ENCODE peak calls at places on chromosomes 1 and 21, in five cellular contexts. X, M, G, R and D are unnamed samples.

GRCh38 chr21:41681336-41681801 is 85.5 kb downstream of the RIPK4 start:
- DNase-seq in M (no peak), R (no peak), G (peak), X (no peak), D (no peak)

GRCh38 chr1:38095337-38096030 is 48.9 kb upstream of the POU3F1 start:
- DNase-seq in X (no peak), M (no peak), G (no peak), R (no peak), D (no peak)

GRCh38 chr1:95716550-95716949 is 482.5 kb downstream of the RWDD3 start:
- DNase-seq in R (no peak), M (no peak), X (no peak), G (no peak), D (no peak)

GRCh38 chr1:106564192-106564591 is 492.3 kb upstream of the PRMT6 start:
- DNase-seq in M (no peak), R (no peak), G (no peak), X (no peak), D (no peak)

GRCh38 chr1:54499097-54500029 is 48.7 kb upstream of the ACOT11 start:
- DNase-seq in M (no peak), G (peak), X (no peak), R (no peak), D (peak)

GRCh38 chr1:42167611-42168396 is 3.3 kb upstream of the GUCA2A start:
- DNase-seq in R (no peak), M (no peak), G (no peak), X (no peak), D (no peak)

GRCh38 chr1:206658264-206658980 is 23.1 kb downstream of the DYRK3 start:
- DNase-seq in G (no peak), X (no peak), R (no peak), M (peak), D (peak)

GRCh38 chr1:203467550-203467921 is 8.1 kb upstream of the PRELP start:
- DNase-seq in G (no peak), X (no peak), M (no peak), R (peak), D (peak)

GRCh38 chr1:151693057-151693651 is 23.4 kb downstream of the CELF3 start:
- DNase-seq in R (no peak), X (no peak), G (no peak), M (no peak), D (peak)

GRCh38 chr1:166197141-166197540 is 30.3 kb upstream of the FAM78B start:
- DNase-seq in G (no peak), R (no peak), X (peak), M (no peak), D (no peak)

GRCh38 chr21:25573409-25574206 is 33.7 kb downstream of the MRPL39 start:
- DNase-seq in R (no peak), G (no peak), X (no peak), M (peak), D (peak)

GRCh38 chr1:103901072-103901471 is 151.4 kb downstream of the AMY1C start:
- DNase-seq in G (no peak), R (no peak), M (no peak), X (no peak), D (no peak)

GRCh38 chr1:216379441-216379840 is 43.8 kb downstream of the USH2A start:
- DNase-seq in X (no peak), M (no peak), R (no peak), G (no peak), D (no peak)

GRCh38 chr1:157542676-157543075 is 9.6 kb downstream of the FCRL5 start:
- DNase-seq in G (no peak), R (no peak), X (no peak), M (no peak), D (no peak)

DNA sequence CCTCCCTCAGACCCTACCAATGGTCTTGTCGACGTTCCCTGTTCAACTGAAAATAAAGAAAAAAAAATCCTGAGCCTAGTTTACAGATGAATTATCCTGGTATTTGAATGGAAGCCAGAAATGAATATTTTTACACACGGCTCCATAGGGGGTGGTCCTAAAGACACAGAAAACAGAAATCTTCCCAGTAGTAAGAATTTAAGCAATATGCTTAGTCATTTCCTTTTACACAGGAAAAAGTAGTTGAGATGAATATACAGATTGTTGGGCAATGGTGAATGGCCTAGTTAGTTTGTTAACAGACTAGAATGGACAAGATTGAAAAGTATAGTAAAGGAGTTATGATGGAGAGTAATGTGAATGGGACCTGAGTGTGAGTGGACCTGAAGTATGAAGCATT is 67.5 kb downstream of the RGS18 start:
- DNase-seq in X (no peak), M (no peak), G (no peak), R (no peak), D (peak)
- H3K27ac ChIP-seq in X (no peak), M (no peak), G (no peak), R (no peak), D (no peak)

GRCh38 chr1:3790501-3790923 is 5.8 kb downstream of the LRRC47 start:
- DNase-seq in X (no peak), R (no peak), M (no peak), G (no peak), D (no peak)

GRCh38 chr1:3799976-3800685 is 3.8 kb upstream of the LRRC47 start:
- DNase-seq in M (no peak), G (no peak), X (no peak), R (no peak), D (no peak)

GRCh38 chr1:3790952-3791351 is 5.3 kb downstream of the LRRC47 start:
- DNase-seq in M (no peak), R (no peak), G (no peak), X (no peak), D (no peak)

GRCh38 chr1:3796215-3797193 is at the start of gene LRRC47:
- DNase-seq in M (peak), R (peak), X (peak), G (peak), D (peak)

DNA sequence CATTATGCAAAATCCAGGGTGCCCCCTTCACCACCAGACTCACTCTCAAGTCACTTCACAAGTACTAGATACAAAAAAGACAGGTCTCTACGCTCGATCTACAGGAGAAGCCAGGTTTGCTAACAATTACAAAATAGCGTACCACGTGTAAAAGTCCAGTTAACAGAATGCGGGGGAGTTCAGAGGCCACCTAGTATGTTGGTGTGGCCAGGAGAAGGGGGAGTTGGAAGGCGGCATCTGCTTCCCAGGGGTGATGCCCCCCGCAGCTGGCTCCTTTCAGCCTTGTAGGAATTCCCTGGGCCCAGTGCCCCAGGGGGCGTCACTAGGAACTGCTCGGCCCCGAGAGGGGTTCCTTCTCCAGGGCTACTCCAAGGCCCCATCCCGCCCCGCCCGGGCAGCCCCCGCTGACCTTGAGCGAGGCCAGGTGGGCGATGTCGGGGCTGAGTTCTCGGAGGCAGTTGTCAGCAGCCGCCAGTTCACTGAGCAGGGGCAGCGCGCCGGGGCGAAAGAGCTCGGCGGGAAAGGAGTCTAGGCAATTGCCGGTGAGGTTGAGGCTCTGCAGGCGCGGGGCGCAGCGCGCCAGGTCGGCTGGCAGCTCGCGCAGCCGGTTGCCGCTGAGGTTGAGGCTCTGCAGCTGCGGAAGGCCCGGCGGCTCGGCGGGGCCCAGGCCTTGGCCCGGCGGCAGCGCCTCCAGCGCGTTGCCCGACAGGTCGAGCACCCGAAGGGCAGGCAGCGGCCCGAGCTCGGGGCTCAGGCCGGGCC is 664 bp downstream of the LRRC47 start:
- DNase-seq in G (no peak), X (no peak), R (no peak), M (no peak), D (peak)
- H3K27ac ChIP-seq in G (peak), X (peak), R (peak), M (peak), D (peak)

GRCh38 chr1:87872692-87873091 is 544.0 kb downstream of the LMO4 start:
- DNase-seq in M (no peak), X (no peak), G (no peak), R (no peak), D (no peak)
- H3K27ac ChIP-seq in M (no peak), X (no peak), G (no peak), R (no peak), D (no peak)

GRCh38 chr1:88783145-88783544 is 99.1 kb downstream of the PKN2 start:
- DNase-seq in R (no peak), X (no peak), G (no peak), M (no peak), D (no peak)

GRCh38 chr1:88777604-88778149 is 93.6 kb downstream of the PKN2 start:
- DNase-seq in M (no peak), G (no peak), X (no peak), R (no peak), D (no peak)

GRCh38 chr1:88780485-88780884 is 96.4 kb downstream of the PKN2 start:
- DNase-seq in X (no peak), G (no peak), M (no peak), R (no peak), D (no peak)

GRCh38 chr1:88784551-88784950 is 100.5 kb downstream of the PKN2 start:
- DNase-seq in X (no peak), G (no peak), M (no peak), R (no peak), D (no peak)

DNA sequence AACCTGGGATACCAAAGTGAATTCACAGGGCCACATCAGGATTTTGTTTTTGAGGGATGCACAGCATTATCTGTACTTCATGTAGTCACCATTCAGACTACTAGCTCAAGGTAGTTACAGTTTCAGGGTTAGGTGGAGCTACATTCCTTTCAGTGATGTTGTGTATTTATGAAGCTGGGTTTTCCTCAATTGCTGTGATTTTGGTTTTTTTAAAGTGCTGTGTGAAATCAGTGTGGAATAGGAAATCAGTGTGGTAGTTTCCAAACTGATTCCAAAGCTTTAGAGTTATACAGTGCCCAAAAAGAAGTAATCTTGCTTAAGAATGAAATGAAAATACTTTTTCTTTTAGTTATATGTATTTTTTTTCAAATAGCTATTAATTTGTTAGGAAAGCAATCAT is 95.8 kb downstream of the PKN2 start:
- DNase-seq in G (no peak), M (no peak), R (no peak), X (no peak), D (no peak)
- H3K27ac ChIP-seq in G (no peak), M (no peak), R (no peak), X (no peak), D (no peak)

GRCh38 chr1:23895993-23896392 is 17.2 kb downstream of the CNR2 start:
- DNase-seq in X (no peak), R (no peak), G (no peak), M (no peak), D (no peak)
- H3K27ac ChIP-seq in X (no peak), R (no peak), G (no peak), M (no peak), D (no peak)

GRCh38 chr1:5822266-5822665 is 170.0 kb downstream of the NPHP4 start:
- DNase-seq in M (no peak), X (no peak), R (no peak), G (no peak), D (no peak)
- H3K27ac ChIP-seq in M (no peak), X (no peak), R (no peak), G (no peak), D (no peak)

DNA sequence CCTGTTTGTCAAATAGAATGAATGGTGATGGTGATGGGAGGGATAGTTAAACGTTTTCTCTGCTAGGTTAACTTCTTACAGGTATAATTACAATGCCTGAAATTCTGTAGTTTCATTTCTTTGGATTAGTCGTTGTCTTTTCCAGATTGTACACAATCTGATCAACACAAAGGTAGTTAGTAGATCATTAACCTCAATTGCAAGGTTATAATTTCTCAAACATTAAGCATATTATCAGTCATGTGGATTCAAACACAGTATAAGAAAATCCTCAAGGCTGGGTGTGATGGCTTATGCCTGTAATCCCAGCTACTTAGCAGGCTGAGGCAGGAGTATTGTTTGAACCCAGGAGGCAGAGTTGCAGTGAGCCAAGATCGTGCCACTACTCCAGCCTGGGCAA is 20.6 kb downstream of the SYNC start:
- DNase-seq in R (no peak), X (no peak), M (no peak), G (no peak), D (no peak)
- H3K27ac ChIP-seq in R (no peak), X (peak), M (no peak), G (peak), D (no peak)

DNA sequence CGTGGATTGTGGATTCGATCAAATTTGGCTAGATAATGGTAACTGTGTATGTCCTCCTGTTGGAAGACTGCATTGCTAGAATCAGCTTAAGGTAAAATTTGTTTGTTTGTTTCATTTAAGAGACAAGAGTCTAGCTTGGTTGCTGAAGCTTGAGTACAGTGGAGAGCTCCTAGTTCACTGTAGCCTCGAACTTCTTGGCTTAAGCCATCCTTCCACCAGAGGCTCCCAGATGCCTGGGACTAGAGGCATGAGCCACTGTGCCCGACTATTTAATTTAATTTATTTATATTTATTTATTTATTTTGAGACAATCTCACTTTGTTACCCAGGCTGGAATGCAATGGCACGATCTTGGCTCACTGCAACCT is 1.5 kb downstream of the PHACTR4 start:
- DNase-seq in G (no peak), R (no peak), M (no peak), X (no peak), D (peak)
- H3K27ac ChIP-seq in G (no peak), R (no peak), M (no peak), X (peak), D (no peak)

GRCh38 chr1:39102537-39103320 is 76.6 kb downstream of the NDUFS5 start:
- DNase-seq in G (peak), X (no peak), M (no peak), R (peak), D (peak)
- H3K27ac ChIP-seq in G (peak), X (peak), M (no peak), R (no peak), D (peak)